ENCODE peak calls at places on chromosomes 7 and 10, in five cellular contexts. One of them, this sample, is unnamed.

GRCh38 chr7:66281678-66282593 is 76.8 kb downstream of the TPST1 start:
- DNase-seq in neuronal stem cell: no peak
- DNase-seq in IMR-90: peak
- DNase-seq in H1: no peak
- DNase-seq in mesenchymal stem cell: peak
- DNase-seq in this sample: no peak

GRCh38 chr7:44107116-44107960 is 3.2 kb downstream of the AEBP1 start:
- DNase-seq in neuronal stem cell: no peak
- DNase-seq in IMR-90: no peak
- DNase-seq in H1: no peak
- DNase-seq in mesenchymal stem cell: no peak
- DNase-seq in this sample: no peak

GRCh38 chr7:21923663-21924062 is 22.0 kb downstream of the CDCA7L start:
- DNase-seq in neuronal stem cell: peak
- DNase-seq in IMR-90: peak
- DNase-seq in H1: no peak
- DNase-seq in mesenchymal stem cell: no peak
- DNase-seq in this sample: no peak

GRCh38 chr10:59993931-59994330 is 87.6 kb upstream of the CCDC6 start:
- DNase-seq in neuronal stem cell: no peak
- DNase-seq in IMR-90: no peak
- DNase-seq in H1: no peak
- DNase-seq in mesenchymal stem cell: no peak
- DNase-seq in this sample: no peak

GRCh38 chr10:73586583-73586984 is 4.6 kb downstream of the USP54 start:
- DNase-seq in neuronal stem cell: no peak
- DNase-seq in IMR-90: peak
- DNase-seq in H1: no peak
- DNase-seq in mesenchymal stem cell: peak
- DNase-seq in this sample: no peak

GRCh38 chr10:47311193-47311899 is 10.9 kb upstream of the GDF2 start:
- DNase-seq in neuronal stem cell: no peak
- DNase-seq in IMR-90: no peak
- DNase-seq in H1: no peak
- DNase-seq in mesenchymal stem cell: no peak
- DNase-seq in this sample: no peak

GRCh38 chr10:119703903-119704508 is 21.8 kb upstream of the INPP5F start:
- DNase-seq in neuronal stem cell: no peak
- DNase-seq in IMR-90: no peak
- DNase-seq in H1: no peak
- DNase-seq in mesenchymal stem cell: no peak
- DNase-seq in this sample: no peak

GRCh38 chr10:60948871-60949270 is 4.9 kb upstream of the RHOBTB1 start:
- DNase-seq in neuronal stem cell: no peak
- DNase-seq in IMR-90: peak
- DNase-seq in H1: no peak
- DNase-seq in mesenchymal stem cell: no peak
- DNase-seq in this sample: no peak

GRCh38 chr10:49598986-49599385 is 11.1 kb upstream of the SLC18A3 start:
- DNase-seq in neuronal stem cell: no peak
- DNase-seq in IMR-90: peak
- DNase-seq in H1: no peak
- DNase-seq in mesenchymal stem cell: no peak
- DNase-seq in this sample: peak

GRCh38 chr7:47428052-47428779 is 153.7 kb downstream of the TNS3 start:
- DNase-seq in neuronal stem cell: peak
- DNase-seq in IMR-90: no peak
- DNase-seq in H1: no peak
- DNase-seq in mesenchymal stem cell: no peak
- DNase-seq in this sample: no peak

DNA sequence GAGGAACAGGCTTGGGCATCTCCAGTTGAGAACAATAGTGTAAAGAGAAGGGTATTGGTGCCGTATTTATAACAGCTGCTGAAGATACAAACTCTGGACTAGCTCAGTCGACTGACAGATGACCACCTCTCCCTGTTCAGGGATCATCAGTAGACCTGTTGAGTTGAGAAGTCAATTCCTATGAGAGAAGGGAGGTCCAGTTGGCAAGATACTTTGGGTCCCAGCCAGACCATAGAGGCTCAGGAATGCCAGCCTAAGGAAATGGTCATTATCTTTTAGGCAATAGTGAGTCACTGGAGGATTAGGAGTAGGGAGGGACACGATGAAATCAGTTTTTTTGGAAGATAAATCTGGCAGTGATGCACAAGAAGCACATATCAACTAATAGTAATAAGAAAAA is 202.9 kb downstream of the TRIL start:
- DNase-seq in neuronal stem cell: no peak
- DNase-seq in IMR-90: peak
- DNase-seq in H1: no peak
- DNase-seq in mesenchymal stem cell: no peak
- DNase-seq in this sample: peak
- H3K4me3 ChIP-seq in neuronal stem cell: no peak
- H3K4me3 ChIP-seq in IMR-90: no peak
- H3K4me3 ChIP-seq in H1: no peak
- H3K4me3 ChIP-seq in mesenchymal stem cell: no peak
- H3K4me3 ChIP-seq in this sample: no peak

GRCh38 chr7:92926697-92927044 is 90.3 kb upstream of the CDK6 start:
- DNase-seq in neuronal stem cell: peak
- DNase-seq in IMR-90: no peak
- DNase-seq in H1: no peak
- DNase-seq in mesenchymal stem cell: no peak
- DNase-seq in this sample: no peak

GRCh38 chr7:92924800-92925199 is 88.4 kb upstream of the CDK6 start:
- DNase-seq in neuronal stem cell: no peak
- DNase-seq in IMR-90: no peak
- DNase-seq in H1: no peak
- DNase-seq in mesenchymal stem cell: no peak
- DNase-seq in this sample: peak

GRCh38 chr7:92930404-92930803 is 94.0 kb upstream of the CDK6 start:
- DNase-seq in neuronal stem cell: no peak
- DNase-seq in IMR-90: no peak
- DNase-seq in H1: no peak
- DNase-seq in mesenchymal stem cell: no peak
- DNase-seq in this sample: no peak

DNA sequence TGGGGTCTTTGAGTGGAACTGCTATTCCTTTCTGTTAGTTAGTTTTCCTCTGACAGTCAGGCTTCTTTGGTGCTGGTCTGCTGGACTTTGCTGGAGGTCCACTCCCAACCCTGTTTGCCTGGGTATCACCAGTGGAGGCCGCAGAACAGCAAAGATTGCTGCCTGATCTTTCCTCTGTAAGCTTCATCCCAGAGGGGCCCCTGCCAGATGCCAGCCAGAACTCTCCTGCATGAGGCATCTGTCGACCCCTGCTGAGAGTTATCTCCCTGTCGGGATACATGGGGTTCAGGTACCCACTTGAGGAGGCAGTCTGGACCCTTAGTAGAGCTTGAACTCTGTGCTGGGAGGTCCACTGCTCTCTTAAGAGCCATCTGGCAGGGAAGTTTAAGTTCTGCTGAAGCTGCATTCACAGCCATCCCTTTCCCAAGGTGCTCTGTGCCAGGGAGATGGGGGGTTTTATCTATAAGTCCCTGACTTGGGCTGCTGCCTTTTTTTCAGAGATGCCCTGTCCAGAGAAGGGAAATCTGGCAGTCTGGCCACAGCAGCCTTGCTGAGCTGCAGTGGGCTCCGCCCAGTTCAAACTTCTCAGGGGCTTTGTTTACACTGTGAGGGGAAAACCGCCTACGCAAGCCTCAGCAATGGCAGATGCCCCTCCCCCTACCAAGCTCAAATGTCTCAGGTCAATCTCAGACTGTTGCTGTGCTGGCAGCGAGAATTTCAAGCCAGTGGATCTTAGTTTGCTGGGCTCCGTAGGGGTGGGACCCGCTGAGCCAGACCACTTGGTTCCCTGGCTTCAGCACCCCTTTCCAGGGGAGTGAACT is 89.7 kb upstream of the CDK6 start:
- DNase-seq in neuronal stem cell: peak
- DNase-seq in IMR-90: peak
- DNase-seq in H1: no peak
- DNase-seq in mesenchymal stem cell: peak
- DNase-seq in this sample: no peak
- H3K14ac ChIP-seq in neuronal stem cell: no peak
- H3K14ac ChIP-seq in IMR-90: peak
- H3K14ac ChIP-seq in H1: no peak
- H3K14ac ChIP-seq in mesenchymal stem cell: no peak
- H3K14ac ChIP-seq in this sample: no peak

GRCh38 chr7:156607332-156608175 is 33.0 kb upstream of the RNF32 start:
- DNase-seq in neuronal stem cell: no peak
- DNase-seq in IMR-90: peak
- DNase-seq in H1: no peak
- DNase-seq in mesenchymal stem cell: no peak
- DNase-seq in this sample: no peak
- H3K4me3 ChIP-seq in neuronal stem cell: no peak
- H3K4me3 ChIP-seq in IMR-90: peak
- H3K4me3 ChIP-seq in H1: no peak
- H3K4me3 ChIP-seq in mesenchymal stem cell: peak
- H3K4me3 ChIP-seq in this sample: no peak

GRCh38 chr7:117269895-117270294 is 53.0 kb downstream of the WNT2 start:
- DNase-seq in neuronal stem cell: no peak
- DNase-seq in IMR-90: peak
- DNase-seq in H1: no peak
- DNase-seq in mesenchymal stem cell: peak
- DNase-seq in this sample: no peak
- H3K14ac ChIP-seq in neuronal stem cell: no peak
- H3K14ac ChIP-seq in IMR-90: peak
- H3K14ac ChIP-seq in H1: no peak
- H3K14ac ChIP-seq in mesenchymal stem cell: no peak
- H3K14ac ChIP-seq in this sample: no peak

GRCh38 chr7:70698219-70698832 is 433.6 kb upstream of the GALNT17 start:
- DNase-seq in neuronal stem cell: peak
- DNase-seq in IMR-90: peak
- DNase-seq in H1: no peak
- DNase-seq in mesenchymal stem cell: peak
- DNase-seq in this sample: peak
- H3K4me3 ChIP-seq in neuronal stem cell: peak
- H3K4me3 ChIP-seq in IMR-90: no peak
- H3K4me3 ChIP-seq in H1: peak
- H3K4me3 ChIP-seq in mesenchymal stem cell: no peak
- H3K4me3 ChIP-seq in this sample: no peak

DNA sequence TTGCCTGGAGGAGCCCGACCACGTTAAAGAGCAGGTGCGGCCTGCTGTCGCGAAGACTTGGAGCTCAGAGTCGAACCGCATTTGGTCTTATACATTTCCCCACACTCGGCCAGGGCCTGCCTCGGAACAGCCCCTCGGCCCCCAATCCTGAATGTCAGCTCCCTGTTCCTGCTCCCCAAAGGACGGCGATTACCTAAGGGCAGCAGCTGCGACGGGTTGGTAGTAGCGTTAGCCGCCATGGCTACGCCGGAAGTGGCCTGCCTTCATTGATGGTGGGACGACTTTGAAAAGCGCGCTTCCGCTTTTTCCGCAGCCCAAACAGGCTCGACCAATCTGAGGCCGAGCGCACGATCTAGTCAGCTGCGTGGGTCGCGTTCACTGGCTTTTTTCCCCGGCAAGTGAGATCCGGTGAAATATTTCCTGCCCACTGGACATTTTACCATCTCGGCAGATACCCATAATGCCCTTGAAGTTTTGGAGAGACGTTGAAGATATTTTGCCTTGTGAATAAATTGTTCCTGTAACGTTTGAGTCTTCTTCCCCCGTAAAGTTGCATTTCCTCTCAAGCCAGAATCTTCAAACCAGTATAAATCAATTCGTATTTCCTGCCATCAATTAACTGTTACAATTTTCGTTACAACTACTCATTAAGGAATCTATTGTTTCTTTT is at the start of gene LSM5:
- DNase-seq in neuronal stem cell: peak
- DNase-seq in IMR-90: peak
- DNase-seq in H1: no peak
- DNase-seq in mesenchymal stem cell: peak
- DNase-seq in this sample: peak
- H3K14ac ChIP-seq in neuronal stem cell: no peak
- H3K14ac ChIP-seq in IMR-90: peak
- H3K14ac ChIP-seq in H1: no peak
- H3K14ac ChIP-seq in mesenchymal stem cell: no peak
- H3K14ac ChIP-seq in this sample: peak

GRCh38 chr7:19377611-19378339 is 232.6 kb upstream of the FERD3L start:
- DNase-seq in neuronal stem cell: no peak
- DNase-seq in IMR-90: peak
- DNase-seq in H1: no peak
- DNase-seq in mesenchymal stem cell: peak
- DNase-seq in this sample: no peak
- H3K4me3 ChIP-seq in neuronal stem cell: no peak
- H3K4me3 ChIP-seq in IMR-90: peak
- H3K4me3 ChIP-seq in H1: no peak
- H3K4me3 ChIP-seq in mesenchymal stem cell: no peak
- H3K4me3 ChIP-seq in this sample: no peak